ENCODE peak calls at places on chromosome 19, in five cellular contexts. One of them, this sample, is unnamed. For H3K4me1 and H3K9me3, the result is how much of the 10 kb centered on the place peaks cover.

GRCh38 chr19:46881092-46881491 is 20.3 kb downstream of the ARHGAP35 start:
- DNase-seq in left lung: no peak
- DNase-seq in endothelial cell of umbilical vein: no peak
- DNase-seq in tibial nerve: no peak
- DNase-seq in adipocyte: no peak
- DNase-seq in this sample: no peak

GRCh38 chr19:30393046-30393445 is 20.9 kb downstream of the ZNF536 start:
- DNase-seq in tibial nerve: no peak
- DNase-seq in endothelial cell of umbilical vein: no peak
- DNase-seq in left lung: no peak
- DNase-seq in adipocyte: no peak
- DNase-seq in this sample: peak

GRCh38 chr19:16135410-16136127 is 7.9 kb upstream of the HSH2D start:
- DNase-seq in left lung: no peak
- DNase-seq in adipocyte: no peak
- DNase-seq in endothelial cell of umbilical vein: no peak
- DNase-seq in tibial nerve: no peak
- DNase-seq in this sample: no peak

GRCh38 chr19:32289566-32290210 is 55.7 kb upstream of the ZNF507 start:
- DNase-seq in left lung: no peak
- DNase-seq in adipocyte: no peak
- DNase-seq in endothelial cell of umbilical vein: no peak
- DNase-seq in tibial nerve: no peak
- DNase-seq in this sample: no peak

GRCh38 chr19:44738603-44739585 is 9.6 kb upstream of the BCL3 start:
- DNase-seq in left lung: peak
- DNase-seq in adipocyte: no peak
- DNase-seq in tibial nerve: no peak
- DNase-seq in endothelial cell of umbilical vein: no peak
- DNase-seq in this sample: no peak

GRCh38 chr19:55373993-55374757 is 2.5 kb upstream of the TMEM190 start:
- DNase-seq in adipocyte: peak
- DNase-seq in endothelial cell of umbilical vein: no peak
- DNase-seq in tibial nerve: no peak
- DNase-seq in left lung: no peak
- DNase-seq in this sample: no peak

GRCh38 chr19:35199481-35199880 is 29.1 kb downstream of the FAM187B start:
- DNase-seq in tibial nerve: no peak
- DNase-seq in endothelial cell of umbilical vein: no peak
- DNase-seq in left lung: no peak
- DNase-seq in adipocyte: no peak
- DNase-seq in this sample: no peak

GRCh38 chr19:55646889-55647731 is 902 bp upstream of the CCDC106 start:
- DNase-seq in tibial nerve: no peak
- DNase-seq in endothelial cell of umbilical vein: no peak
- DNase-seq in left lung: peak
- DNase-seq in adipocyte: no peak
- DNase-seq in this sample: no peak

GRCh38 chr19:21434967-21435544 is 38.1 kb downstream of the ZNF493 start:
- DNase-seq in tibial nerve: no peak
- DNase-seq in left lung: no peak
- DNase-seq in adipocyte: no peak
- DNase-seq in endothelial cell of umbilical vein: no peak
- DNase-seq in this sample: no peak

GRCh38 chr19:21694171-21694906 is 73.0 kb downstream of the ZNF100 start:
- DNase-seq in endothelial cell of umbilical vein: no peak
- DNase-seq in tibial nerve: no peak
- DNase-seq in left lung: no peak
- DNase-seq in adipocyte: no peak
- DNase-seq in this sample: no peak

GRCh38 chr19:7391218-7391670 is 42.5 kb downstream of the ARHGEF18 start:
- DNase-seq in adipocyte: no peak
- DNase-seq in left lung: no peak
- DNase-seq in tibial nerve: no peak
- DNase-seq in endothelial cell of umbilical vein: peak
- DNase-seq in this sample: no peak

GRCh38 chr19:2813235-2814160 is 6.2 kb upstream of the ZNF554 start:
- DNase-seq in tibial nerve: no peak
- DNase-seq in adipocyte: no peak
- DNase-seq in endothelial cell of umbilical vein: no peak
- DNase-seq in left lung: peak
- DNase-seq in this sample: no peak

GRCh38 chr19:29872224-29872731 is 60.5 kb downstream of the CCNE1 start:
- DNase-seq in adipocyte: no peak
- DNase-seq in tibial nerve: no peak
- DNase-seq in endothelial cell of umbilical vein: no peak
- DNase-seq in left lung: no peak
- DNase-seq in this sample: no peak

GRCh38 chr19:54481326-54481930 is 8.3 kb upstream of the CDC42EP5 start:
- DNase-seq in tibial nerve: no peak
- DNase-seq in endothelial cell of umbilical vein: peak
- DNase-seq in left lung: no peak
- DNase-seq in adipocyte: peak
- DNase-seq in this sample: peak

GRCh38 chr19:409006-409514 is at the start of gene C2CD4C:
- DNase-seq in tibial nerve: no peak
- DNase-seq in adipocyte: peak
- DNase-seq in left lung: peak
- DNase-seq in endothelial cell of umbilical vein: no peak
- DNase-seq in this sample: no peak

GRCh38 chr19:44644391-44645016 is 794 bp downstream of the PVR start:
- DNase-seq in tibial nerve: no peak
- DNase-seq in left lung: no peak
- DNase-seq in endothelial cell of umbilical vein: peak
- DNase-seq in adipocyte: peak
- DNase-seq in this sample: peak

GRCh38 chr19:18386543-18387251 is 739 bp downstream of the GDF15 start:
- DNase-seq in adipocyte: peak
- DNase-seq in tibial nerve: peak
- DNase-seq in left lung: no peak
- DNase-seq in endothelial cell of umbilical vein: no peak
- DNase-seq in this sample: no peak

GRCh38 chr19:55118401-55118991 is 1.1 kb upstream of the PPP1R12C start:
- DNase-seq in endothelial cell of umbilical vein: no peak
- DNase-seq in tibial nerve: peak
- DNase-seq in adipocyte: no peak
- DNase-seq in left lung: no peak
- DNase-seq in this sample: no peak

GRCh38 chr19:47020992-47021496 is 1.4 kb downstream of the NPAS1 start:
- DNase-seq in endothelial cell of umbilical vein: no peak
- DNase-seq in tibial nerve: no peak
- DNase-seq in left lung: peak
- DNase-seq in adipocyte: peak
- DNase-seq in this sample: no peak

GRCh38 chr19:18588611-18589379 is at the start of gene REX1BD:
- DNase-seq in left lung: peak
- DNase-seq in adipocyte: peak
- DNase-seq in endothelial cell of umbilical vein: peak
- DNase-seq in tibial nerve: peak
- DNase-seq in this sample: peak

GRCh38 chr19:4923379-4923747 is 14.1 kb downstream of the UHRF1 start:
- DNase-seq in adipocyte: no peak
- DNase-seq in tibial nerve: no peak
- DNase-seq in endothelial cell of umbilical vein: no peak
- DNase-seq in left lung: no peak
- DNase-seq in this sample: no peak

GRCh38 chr19:45075215-45076028 is 856 bp downstream of the ZNF296 start:
- DNase-seq in endothelial cell of umbilical vein: peak
- DNase-seq in adipocyte: peak
- DNase-seq in tibial nerve: peak
- DNase-seq in left lung: peak
- DNase-seq in this sample: no peak

GRCh38 chr19:7636691-7637373 is at the start of gene STXBP2:
- DNase-seq in endothelial cell of umbilical vein: peak
- DNase-seq in left lung: peak
- DNase-seq in tibial nerve: peak
- DNase-seq in adipocyte: no peak
- DNase-seq in this sample: no peak

GRCh38 chr19:35354898-35355297 is 3.4 kb upstream of the FFAR3 start:
- DNase-seq in adipocyte: no peak
- DNase-seq in endothelial cell of umbilical vein: no peak
- DNase-seq in left lung: no peak
- DNase-seq in tibial nerve: no peak
- DNase-seq in this sample: no peak

GRCh38 chr19:48615145-48616040 is 517 bp upstream of the FAM83E start:
- DNase-seq in adipocyte: no peak
- DNase-seq in tibial nerve: no peak
- DNase-seq in left lung: no peak
- DNase-seq in endothelial cell of umbilical vein: no peak
- DNase-seq in this sample: no peak

GRCh38 chr19:45900661-45901431 is 1.6 kb downstream of the MYPOP start:
- DNase-seq in adipocyte: no peak
- DNase-seq in endothelial cell of umbilical vein: no peak
- DNase-seq in tibial nerve: no peak
- DNase-seq in left lung: no peak
- DNase-seq in this sample: no peak

GRCh38 chr19:13238891-13239534 is 88.8 kb downstream of the IER2 start:
- DNase-seq in left lung: no peak
- DNase-seq in adipocyte: no peak
- DNase-seq in tibial nerve: no peak
- DNase-seq in endothelial cell of umbilical vein: no peak
- DNase-seq in this sample: no peak

GRCh38 chr19:12801466-12802266 is at the start of the genes PRDX2 and THSD8:
- DNase-seq in adipocyte: peak
- DNase-seq in left lung: peak
- DNase-seq in tibial nerve: peak
- DNase-seq in endothelial cell of umbilical vein: peak
- DNase-seq in this sample: peak

GRCh38 chr19:15197275-15198005 is 3.4 kb downstream of the NOTCH3 start:
- DNase-seq in left lung: no peak
- DNase-seq in adipocyte: no peak
- DNase-seq in tibial nerve: no peak
- DNase-seq in endothelial cell of umbilical vein: no peak
- DNase-seq in this sample: no peak

GRCh38 chr19:7919681-7920519 is at the start of gene SNAPC2:
- DNase-seq in endothelial cell of umbilical vein: peak
- DNase-seq in adipocyte: peak
- DNase-seq in tibial nerve: peak
- DNase-seq in left lung: peak
- DNase-seq in this sample: peak

GRCh38 chr19:22422220-22422619 is at the start of gene ZNF98:
- DNase-seq in endothelial cell of umbilical vein: no peak
- DNase-seq in tibial nerve: peak
- DNase-seq in adipocyte: no peak
- DNase-seq in left lung: no peak
- DNase-seq in this sample: no peak

GRCh38 chr19:50559636-50560035 is 8.6 kb downstream of the LRRC4B start:
- DNase-seq in tibial nerve: no peak
- DNase-seq in adipocyte: no peak
- DNase-seq in left lung: no peak
- DNase-seq in endothelial cell of umbilical vein: no peak
- DNase-seq in this sample: no peak

GRCh38 chr19:50557009-50557613 is 11.1 kb downstream of the LRRC4B start:
- DNase-seq in left lung: peak
- DNase-seq in tibial nerve: no peak
- DNase-seq in endothelial cell of umbilical vein: no peak
- DNase-seq in adipocyte: no peak
- DNase-seq in this sample: no peak

GRCh38 chr19:50558039-50558438 is 10.2 kb downstream of the LRRC4B start:
- DNase-seq in adipocyte: no peak
- DNase-seq in tibial nerve: no peak
- DNase-seq in endothelial cell of umbilical vein: no peak
- DNase-seq in left lung: no peak
- DNase-seq in this sample: no peak

GRCh38 chr19:50556236-50557008 is 11.8 kb downstream of the LRRC4B start:
- DNase-seq in adipocyte: peak
- DNase-seq in left lung: peak
- DNase-seq in tibial nerve: peak
- DNase-seq in endothelial cell of umbilical vein: peak
- DNase-seq in this sample: peak

DNA sequence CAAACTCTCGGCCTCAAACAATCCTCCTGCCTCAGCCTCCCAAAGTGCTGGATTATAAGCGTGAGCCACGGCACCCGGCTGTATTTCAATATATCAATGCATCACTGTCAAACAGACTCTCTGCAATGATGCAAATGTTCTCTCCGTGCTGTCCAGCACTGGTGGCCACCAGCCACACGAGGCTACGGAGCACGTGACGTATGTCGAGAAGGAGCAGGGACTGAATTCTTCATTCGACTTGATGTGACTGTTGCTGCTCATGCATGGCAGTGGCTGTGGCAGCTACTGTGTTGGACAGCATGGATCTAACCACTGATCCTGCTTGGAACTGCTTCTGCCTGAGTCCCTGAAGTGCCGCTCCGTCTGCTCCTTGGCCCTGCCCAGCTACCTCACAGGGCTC is 9.8 kb downstream of the LRRC4B start:
- DNase-seq in tibial nerve: no peak
- DNase-seq in adipocyte: no peak
- DNase-seq in left lung: no peak
- DNase-seq in endothelial cell of umbilical vein: no peak
- DNase-seq in this sample: no peak
- H3K4me1 ChIP-seq in tibial nerve: under half
- H3K4me1 ChIP-seq in adipocyte: under half
- H3K4me1 ChIP-seq in left lung: under half
- H3K4me1 ChIP-seq in endothelial cell of umbilical vein: under half
- H3K4me1 ChIP-seq in this sample: under half

GRCh38 chr19:9362905-9363304 is at the start of gene ZNF177:
- DNase-seq in tibial nerve: no peak
- DNase-seq in left lung: no peak
- DNase-seq in endothelial cell of umbilical vein: no peak
- DNase-seq in adipocyte: no peak
- DNase-seq in this sample: peak
- H3K9me3 ChIP-seq in tibial nerve: half or more
- H3K9me3 ChIP-seq in left lung: under half
- H3K9me3 ChIP-seq in endothelial cell of umbilical vein: under half
- H3K9me3 ChIP-seq in adipocyte: half or more
- H3K9me3 ChIP-seq in this sample: under half

GRCh38 chr19:39128511-39129079 is 3.0 kb downstream of the PAK4 start:
- DNase-seq in left lung: no peak
- DNase-seq in adipocyte: peak
- DNase-seq in endothelial cell of umbilical vein: no peak
- DNase-seq in tibial nerve: no peak
- DNase-seq in this sample: no peak
- H3K4me1 ChIP-seq in left lung: under half
- H3K4me1 ChIP-seq in adipocyte: under half
- H3K4me1 ChIP-seq in endothelial cell of umbilical vein: under half
- H3K4me1 ChIP-seq in tibial nerve: under half
- H3K4me1 ChIP-seq in this sample: under half

GRCh38 chr19:27843861-27844260 is 1369.1 kb downstream of the UQCRFS1 start:
- DNase-seq in tibial nerve: no peak
- DNase-seq in endothelial cell of umbilical vein: no peak
- DNase-seq in left lung: no peak
- DNase-seq in adipocyte: no peak
- DNase-seq in this sample: no peak

GRCh38 chr19:27846944-27847343 is 1366.0 kb downstream of the UQCRFS1 start:
- DNase-seq in left lung: no peak
- DNase-seq in tibial nerve: no peak
- DNase-seq in adipocyte: no peak
- DNase-seq in endothelial cell of umbilical vein: no peak
- DNase-seq in this sample: no peak

DNA sequence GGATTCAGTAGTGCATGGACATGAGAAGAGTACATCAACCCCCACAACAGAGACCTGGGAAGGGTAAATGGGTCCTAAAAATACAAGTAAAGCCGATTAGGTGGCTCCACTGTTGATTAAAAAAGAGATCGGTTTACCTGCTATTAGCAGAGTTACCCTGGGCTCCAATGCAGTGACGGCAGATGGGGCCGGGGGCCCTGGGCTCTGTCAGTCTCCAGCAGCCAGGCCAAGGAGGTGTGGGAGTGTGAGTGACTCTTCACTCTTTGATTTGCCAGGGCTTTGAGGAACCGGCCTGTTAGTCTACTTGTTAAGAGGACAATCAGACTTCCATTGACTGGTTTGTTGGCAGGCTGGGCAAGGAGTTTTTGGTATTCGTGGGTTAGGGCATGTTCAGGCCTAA is 1368.7 kb downstream of the UQCRFS1 start:
- DNase-seq in endothelial cell of umbilical vein: no peak
- DNase-seq in tibial nerve: no peak
- DNase-seq in left lung: no peak
- DNase-seq in adipocyte: no peak
- DNase-seq in this sample: no peak
- H3K9me3 ChIP-seq in endothelial cell of umbilical vein: under half
- H3K9me3 ChIP-seq in tibial nerve: under half
- H3K9me3 ChIP-seq in left lung: under half
- H3K9me3 ChIP-seq in adipocyte: under half
- H3K9me3 ChIP-seq in this sample: under half